ENCODE peak calls at places on chromosomes 5 and 9, in eight cellular contexts. One of them, this sample, is unnamed.

GRCh38 chr5:180785151-180785781 is 17.3 kb downstream of the MGAT1 start:
- DNase-seq in left ventricle myocardium inferior: no peak
- DNase-seq in nephron progenitor cell: no peak
- DNase-seq in keratinocyte: no peak
- DNase-seq in mesenchymal stem cell: peak
- DNase-seq in activated T-cell treated with anti-CD3 and anti-CD28 coated beads, Interleukin-2, amount 50 U/mL, for 72 hours: no peak
- DNase-seq in effector CD4-positive, alpha-beta T cell: no peak
- DNase-seq in kidney: peak
- DNase-seq in this sample: no peak

GRCh38 chr5:88660947-88661869 is 221.8 kb downstream of the MEF2C start:
- DNase-seq in left ventricle myocardium inferior: no peak
- DNase-seq in nephron progenitor cell: peak
- DNase-seq in keratinocyte: no peak
- DNase-seq in mesenchymal stem cell: peak
- DNase-seq in activated T-cell treated with anti-CD3 and anti-CD28 coated beads, Interleukin-2, amount 50 U/mL, for 72 hours: peak
- DNase-seq in effector CD4-positive, alpha-beta T cell: no peak
- DNase-seq in kidney: peak
- DNase-seq in this sample: no peak

GRCh38 chr5:127320032-127320945 is 29.7 kb downstream of the MEGF10 start:
- DNase-seq in left ventricle myocardium inferior: no peak
- DNase-seq in nephron progenitor cell: no peak
- DNase-seq in keratinocyte: no peak
- DNase-seq in mesenchymal stem cell: no peak
- DNase-seq in activated T-cell treated with anti-CD3 and anti-CD28 coated beads, Interleukin-2, amount 50 U/mL, for 72 hours: peak
- DNase-seq in effector CD4-positive, alpha-beta T cell: no peak
- DNase-seq in kidney: no peak
- DNase-seq in this sample: no peak

GRCh38 chr5:34007116-34007674 is 655 bp downstream of the AMACR start:
- DNase-seq in left ventricle myocardium inferior: no peak
- DNase-seq in nephron progenitor cell: no peak
- DNase-seq in keratinocyte: no peak
- DNase-seq in mesenchymal stem cell: no peak
- DNase-seq in activated T-cell treated with anti-CD3 and anti-CD28 coated beads, Interleukin-2, amount 50 U/mL, for 72 hours: no peak
- DNase-seq in effector CD4-positive, alpha-beta T cell: no peak
- DNase-seq in kidney: no peak
- DNase-seq in this sample: peak

GRCh38 chr5:135977375-135977928 is 22.7 kb upstream of the LECT2 start:
- DNase-seq in left ventricle myocardium inferior: peak
- DNase-seq in nephron progenitor cell: peak
- DNase-seq in keratinocyte: peak
- DNase-seq in mesenchymal stem cell: peak
- DNase-seq in activated T-cell treated with anti-CD3 and anti-CD28 coated beads, Interleukin-2, amount 50 U/mL, for 72 hours: peak
- DNase-seq in effector CD4-positive, alpha-beta T cell: peak
- DNase-seq in kidney: peak
- DNase-seq in this sample: no peak

GRCh38 chr9:120729796-120730195 is 15.5 kb upstream of the MEGF9 start:
- DNase-seq in left ventricle myocardium inferior: no peak
- DNase-seq in nephron progenitor cell: peak
- DNase-seq in keratinocyte: no peak
- DNase-seq in mesenchymal stem cell: peak
- DNase-seq in activated T-cell treated with anti-CD3 and anti-CD28 coated beads, Interleukin-2, amount 50 U/mL, for 72 hours: no peak
- DNase-seq in effector CD4-positive, alpha-beta T cell: no peak
- DNase-seq in kidney: no peak
- DNase-seq in this sample: no peak

GRCh38 chr5:131595088-131596033 is 39.7 kb downstream of the RAPGEF6 start:
- DNase-seq in left ventricle myocardium inferior: no peak
- DNase-seq in nephron progenitor cell: no peak
- DNase-seq in keratinocyte: no peak
- DNase-seq in mesenchymal stem cell: peak
- DNase-seq in activated T-cell treated with anti-CD3 and anti-CD28 coated beads, Interleukin-2, amount 50 U/mL, for 72 hours: no peak
- DNase-seq in effector CD4-positive, alpha-beta T cell: no peak
- DNase-seq in kidney: no peak
- DNase-seq in this sample: no peak

GRCh38 chr5:127442085-127442484 is 75.4 kb upstream of the PRRC1 start:
- DNase-seq in left ventricle myocardium inferior: no peak
- DNase-seq in nephron progenitor cell: no peak
- DNase-seq in keratinocyte: no peak
- DNase-seq in mesenchymal stem cell: peak
- DNase-seq in activated T-cell treated with anti-CD3 and anti-CD28 coated beads, Interleukin-2, amount 50 U/mL, for 72 hours: no peak
- DNase-seq in effector CD4-positive, alpha-beta T cell: no peak
- DNase-seq in kidney: no peak
- DNase-seq in this sample: peak

GRCh38 chr5:6568909-6569308 is 63.9 kb downstream of the NSUN2 start:
- DNase-seq in left ventricle myocardium inferior: no peak
- DNase-seq in nephron progenitor cell: no peak
- DNase-seq in keratinocyte: no peak
- DNase-seq in mesenchymal stem cell: no peak
- DNase-seq in activated T-cell treated with anti-CD3 and anti-CD28 coated beads, Interleukin-2, amount 50 U/mL, for 72 hours: no peak
- DNase-seq in effector CD4-positive, alpha-beta T cell: no peak
- DNase-seq in kidney: no peak
- DNase-seq in this sample: no peak

GRCh38 chr5:173973614-173973969 is 15.4 kb upstream of the C5orf47 start:
- DNase-seq in left ventricle myocardium inferior: no peak
- DNase-seq in nephron progenitor cell: no peak
- DNase-seq in keratinocyte: no peak
- DNase-seq in mesenchymal stem cell: no peak
- DNase-seq in activated T-cell treated with anti-CD3 and anti-CD28 coated beads, Interleukin-2, amount 50 U/mL, for 72 hours: no peak
- DNase-seq in effector CD4-positive, alpha-beta T cell: no peak
- DNase-seq in kidney: peak
- DNase-seq in this sample: peak